ENCODE peak calls at places on chromosomes 16 and 17, in four cellular contexts. A is A549, I is progenitor cell of endocrine pancreas, G is aorta. X is an unnamed sample.

GRCh38 chr17:6304894-6305612 is 129.9 kb downstream of the AIPL1 start:
- DNase-seq in A (no peak), I (no peak), G (no peak), X (no peak)

GRCh38 chr16:27179500-27180072 is 23.7 kb upstream of the KDM8 start:
- DNase-seq in A (peak), I (peak), G (peak), X (peak)

GRCh38 chr17:8060274-8060673 is 21.4 kb downstream of the ALOX15B start:
- DNase-seq in A (peak), I (peak), G (peak), X (peak)

GRCh38 chr17:29572691-29573557 is 4.4 kb downstream of the TP53I13 start:
- DNase-seq in A (no peak), I (peak), G (peak), X (peak)

GRCh38 chr16:9908613-9909012 is 273.6 kb downstream of the GRIN2A start:
- DNase-seq in A (no peak), I (no peak), G (no peak), X (no peak)

GRCh38 chr17:6666077-6666521 is 14.5 kb downstream of the C17orf100 start:
- DNase-seq in A (peak), I (peak), G (peak), X (peak)

GRCh38 chr17:41512789-41513547 is 5.7 kb downstream of the KRT15 start:
- DNase-seq in A (no peak), I (no peak), G (no peak), X (no peak)

GRCh38 chr16:57725976-57726375 is 9.6 kb upstream of the KATNB1 start:
- DNase-seq in A (no peak), I (no peak), G (peak), X (no peak)

GRCh38 chr16:57757326-57757786 is 21.8 kb downstream of the KATNB1 start:
- DNase-seq in A (peak), I (peak), G (peak), X (peak)

GRCh38 chr17:72038427-72038826 is 82.4 kb upstream of the SOX9 start:
- DNase-seq in A (no peak), I (no peak), G (no peak), X (no peak)

GRCh38 chr16:85593503-85594195 is 19.5 kb upstream of the GSE1 start:
- DNase-seq in A (no peak), I (no peak), G (no peak), X (no peak)

GRCh38 chr17:48499743-48500434 is 30.9 kb downstream of the HOXB1 start:
- DNase-seq in A (no peak), I (no peak), G (no peak), X (no peak)

GRCh38 chr17:57739402-57740224 is 5.5 kb downstream of the CCDC182 start:
- DNase-seq in A (peak), I (no peak), G (no peak), X (no peak)

GRCh38 chr16:19167710-19168172 is 299 bp upstream of the SYT17 start:
- DNase-seq in A (peak), I (peak), G (peak), X (peak)

GRCh38 chr17:21034350-21035235 is 8.2 kb downstream of the USP22 start:
- DNase-seq in A (no peak), I (no peak), G (no peak), X (no peak)

GRCh38 chr17:74485012-74485743 is 18.7 kb downstream of the CD300A start:
- DNase-seq in A (no peak), I (no peak), G (no peak), X (no peak)

GRCh38 chr16:84881702-84882521 is 62.1 kb downstream of the CRISPLD2 start:
- DNase-seq in A (peak), I (no peak), G (no peak), X (no peak)

GRCh38 chr17:48439875-48440505 is 10.0 kb upstream of the SKAP1 start:
- DNase-seq in A (no peak), I (no peak), G (no peak), X (no peak)

GRCh38 chr17:45148183-45149036 is at the start of gene HEXIM1:
- DNase-seq in A (peak), I (peak), G (peak), X (peak)

GRCh38 chr17:1966274-1967086 is 58.7 kb downstream of the RTN4RL1 start:
- DNase-seq in A (no peak), I (no peak), G (no peak), X (no peak)

GRCh38 chr17:32876414-32877163 is at the start of gene MYO1D:
- DNase-seq in A (peak), I (peak), G (peak), X (no peak)

GRCh38 chr17:4795168-4795567 is 796 bp upstream of the PSMB6 start:
- DNase-seq in A (no peak), I (no peak), G (no peak), X (no peak)

GRCh38 chr17:73644145-73645049 is at the start of gene SDK2:
- DNase-seq in A (peak), I (peak), G (peak), X (peak)

GRCh38 chr16:19044781-19045180 is 22.6 kb upstream of the COQ7 start:
- DNase-seq in A (no peak), I (no peak), G (no peak), X (no peak)

GRCh38 chr16:84826558-84826941 is 6.8 kb downstream of the CRISPLD2 start:
- DNase-seq in A (no peak), I (no peak), G (no peak), X (no peak)

GRCh38 chr17:76132574-76133338 is 8.3 kb downstream of the FOXJ1 start:
- DNase-seq in A (no peak), I (peak), G (no peak), X (no peak)

GRCh38 chr16:87541882-87542234 is 49.0 kb upstream of the ZCCHC14 start:
- DNase-seq in A (no peak), I (no peak), G (peak), X (no peak)

GRCh38 chr17:19551148-19551547 is 17.5 kb downstream of the SLC47A1 start:
- DNase-seq in A (no peak), I (no peak), G (no peak), X (no peak)

GRCh38 chr16:19481769-19482168 is 40.1 kb downstream of the GDE1 start:
- DNase-seq in A (no peak), I (no peak), G (no peak), X (no peak)